ENCODE peak calls at places on chromosomes 7 and 10, in eight cellular contexts. V is A549, A is K562, L is GM12878, F is HepG2, Z is HCT116, R is H1, D is SK-N-SH. S is an unnamed sample.

GRCh38 chr10:94343159-94343558 is 19.6 kb downstream of the NOC3L start:
- DNase-seq in V (no peak), A (no peak), L (no peak), F (no peak), Z (no peak), R (no peak), D (no peak), S (peak)

GRCh38 chr10:35890061-35890969 is 248.2 kb upstream of the FZD8 start:
- DNase-seq in V (no peak), A (no peak), L (no peak), F (no peak), Z (no peak), R (no peak), D (no peak), S (peak)

GRCh38 chr10:119734396-119735332 is 8.8 kb downstream of the INPP5F start:
- DNase-seq in V (no peak), A (no peak), L (no peak), F (no peak), Z (peak), R (no peak), D (no peak), S (peak)

GRCh38 chr10:123150986-123151738 is 3.0 kb upstream of the BUB3 start:
- DNase-seq in V (no peak), A (no peak), L (no peak), F (no peak), Z (no peak), R (no peak), D (peak), S (peak)

GRCh38 chr10:3036155-3036554 is 31.2 kb upstream of the PFKP start:
- DNase-seq in V (no peak), A (no peak), L (peak), F (no peak), Z (no peak), R (no peak), D (no peak), S (no peak)

GRCh38 chr10:68543004-68543918 is 15.9 kb upstream of the SLC25A16 start:
- DNase-seq in V (peak), A (no peak), L (no peak), F (peak), Z (peak), R (no peak), D (no peak), S (peak)

GRCh38 chr7:123864438-123864837 is 19.5 kb downstream of the HYAL4 start:
- DNase-seq in V (no peak), A (no peak), L (no peak), F (no peak), Z (no peak), R (no peak), D (no peak), S (no peak)

GRCh38 chr7:75645570-75645969 is 93.2 kb downstream of the HIP1 start:
- DNase-seq in V (no peak), A (no peak), L (no peak), F (no peak), Z (no peak), R (no peak), D (no peak), S (no peak)

GRCh38 chr7:24965831-24966708 is 13.9 kb downstream of the OSBPL3 start:
- DNase-seq in V (no peak), A (peak), L (peak), F (no peak), Z (no peak), R (no peak), D (no peak), S (peak)

GRCh38 chr10:69911571-69912528 is 110.1 kb downstream of the COL13A1 start:
- DNase-seq in V (no peak), A (no peak), L (no peak), F (no peak), Z (no peak), R (no peak), D (no peak), S (no peak)

GRCh38 chr7:67618569-67619543 is 622.2 kb downstream of the TYW1 start:
- DNase-seq in V (no peak), A (no peak), L (no peak), F (no peak), Z (no peak), R (peak), D (peak), S (no peak)

GRCh38 chr10:78718032-78718572 is 350.7 kb upstream of the ZMIZ1 start:
- DNase-seq in V (no peak), A (no peak), L (no peak), F (no peak), Z (no peak), R (no peak), D (no peak), S (peak)

GRCh38 chr10:122234416-122234815 is 36.7 kb upstream of the BTBD16 start:
- DNase-seq in V (no peak), A (no peak), L (no peak), F (no peak), Z (no peak), R (no peak), D (peak), S (peak)

GRCh38 chr7:46004965-46005364 is 83.9 kb upstream of the IGFBP3 start:
- DNase-seq in V (no peak), A (no peak), L (no peak), F (no peak), Z (no peak), R (no peak), D (no peak), S (no peak)

GRCh38 chr10:102227050-102227449 is 951 bp downstream of the ELOVL3 start:
- DNase-seq in V (no peak), A (no peak), L (no peak), F (peak), Z (no peak), R (no peak), D (no peak), S (peak)

GRCh38 chr10:125661942-125662515 is 20.9 kb downstream of the TEX36 start:
- DNase-seq in V (no peak), A (peak), L (no peak), F (no peak), Z (peak), R (no peak), D (no peak), S (peak)

GRCh38 chr10:88389456-88389855 is 193.7 kb downstream of the RNLS start:
- DNase-seq in V (no peak), A (no peak), L (peak), F (peak), Z (no peak), R (no peak), D (no peak), S (peak)

GRCh38 chr7:81842361-81842760 is 72.5 kb upstream of the HGF start:
- DNase-seq in V (no peak), A (no peak), L (no peak), F (no peak), Z (no peak), R (no peak), D (no peak), S (no peak)

GRCh38 chr7:24739306-24739705 is 18.0 kb downstream of the GSDME start:
- DNase-seq in V (no peak), A (no peak), L (no peak), F (no peak), Z (no peak), R (no peak), D (no peak), S (no peak)

GRCh38 chr7:111958889-111959288 is 247.3 kb downstream of the DOCK4 start:
- DNase-seq in V (no peak), A (no peak), L (no peak), F (no peak), Z (no peak), R (no peak), D (peak), S (no peak)

GRCh38 chr10:124743188-124744046 is 761 bp downstream of the FAM53B start:
- DNase-seq in V (peak), A (peak), L (no peak), F (no peak), Z (no peak), R (no peak), D (peak), S (no peak)

GRCh38 chr10:89602919-89603318 is 42.1 kb downstream of the PANK1 start:
- DNase-seq in V (no peak), A (no peak), L (no peak), F (no peak), Z (no peak), R (no peak), D (no peak), S (no peak)

DNA sequence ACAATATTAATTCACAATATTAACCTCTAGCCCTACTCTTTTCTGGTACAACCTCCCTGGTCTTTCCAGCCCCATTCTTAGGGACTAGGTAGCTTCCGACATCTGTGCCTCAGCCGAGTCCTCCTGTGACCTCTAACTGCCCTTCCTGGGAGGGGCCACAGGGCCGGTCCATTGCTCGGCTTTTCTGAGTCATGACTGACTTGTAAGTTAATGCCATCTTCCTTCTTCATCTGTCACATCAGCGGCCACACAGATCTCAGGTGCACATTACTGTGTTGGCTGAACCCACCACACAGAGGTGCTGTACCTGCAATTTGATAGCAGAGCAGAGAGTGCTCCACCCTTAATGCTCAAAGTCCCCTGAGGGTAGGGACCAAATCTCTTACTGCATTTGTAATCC is 4.1 kb upstream of the CPA4 start:
- DNase-seq in V (no peak), A (no peak), L (no peak), F (peak), Z (peak), R (no peak), D (no peak), S (no peak)
- TF ChIP-seq CTCF in V (no peak), A (no peak), L (no peak), F (peak), Z (no peak), R (no peak), D (no peak), S (no peak)

GRCh38 chr7:2437537-2438148 is 34.2 kb downstream of the CHST12 start:
- DNase-seq in V (no peak), A (no peak), L (no peak), F (no peak), Z (no peak), R (no peak), D (no peak), S (no peak)

GRCh38 chr7:2437136-2437535 is 33.7 kb downstream of the CHST12 start:
- DNase-seq in V (no peak), A (no peak), L (no peak), F (no peak), Z (no peak), R (no peak), D (no peak), S (no peak)

GRCh38 chr7:2436341-2437104 is 33.1 kb downstream of the CHST12 start:
- DNase-seq in V (no peak), A (no peak), L (no peak), F (no peak), Z (no peak), R (no peak), D (peak), S (no peak)

GRCh38 chr7:2438775-2439174 is 35.4 kb downstream of the CHST12 start:
- DNase-seq in V (no peak), A (no peak), L (no peak), F (no peak), Z (no peak), R (no peak), D (no peak), S (no peak)

DNA sequence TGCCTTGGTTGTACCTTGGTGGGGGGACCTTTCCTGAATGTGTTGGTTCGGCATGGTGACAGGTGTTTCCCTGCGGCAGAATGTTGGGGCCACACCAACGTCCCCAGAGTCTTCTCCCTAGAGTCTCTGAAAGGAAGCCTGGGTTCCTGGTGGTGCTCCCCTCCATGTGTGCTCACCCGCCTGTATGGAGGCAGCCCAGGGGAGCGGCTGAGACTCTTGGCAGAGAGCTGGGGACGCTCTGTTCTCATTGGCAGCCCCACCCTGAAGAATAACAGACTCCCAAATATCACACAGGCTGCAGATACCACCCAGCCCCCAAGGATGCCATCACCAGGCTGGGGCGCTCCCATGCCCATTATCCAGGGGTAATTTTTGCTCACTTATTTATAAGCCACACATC is 34.8 kb downstream of the CHST12 start:
- DNase-seq in V (no peak), A (no peak), L (no peak), F (no peak), Z (no peak), R (no peak), D (no peak), S (no peak)
- TF ChIP-seq RAD21 in V (no peak), A (no peak), L (no peak), F (no peak), Z (no peak), R (no peak), D (no peak), S (no peak)

DNA sequence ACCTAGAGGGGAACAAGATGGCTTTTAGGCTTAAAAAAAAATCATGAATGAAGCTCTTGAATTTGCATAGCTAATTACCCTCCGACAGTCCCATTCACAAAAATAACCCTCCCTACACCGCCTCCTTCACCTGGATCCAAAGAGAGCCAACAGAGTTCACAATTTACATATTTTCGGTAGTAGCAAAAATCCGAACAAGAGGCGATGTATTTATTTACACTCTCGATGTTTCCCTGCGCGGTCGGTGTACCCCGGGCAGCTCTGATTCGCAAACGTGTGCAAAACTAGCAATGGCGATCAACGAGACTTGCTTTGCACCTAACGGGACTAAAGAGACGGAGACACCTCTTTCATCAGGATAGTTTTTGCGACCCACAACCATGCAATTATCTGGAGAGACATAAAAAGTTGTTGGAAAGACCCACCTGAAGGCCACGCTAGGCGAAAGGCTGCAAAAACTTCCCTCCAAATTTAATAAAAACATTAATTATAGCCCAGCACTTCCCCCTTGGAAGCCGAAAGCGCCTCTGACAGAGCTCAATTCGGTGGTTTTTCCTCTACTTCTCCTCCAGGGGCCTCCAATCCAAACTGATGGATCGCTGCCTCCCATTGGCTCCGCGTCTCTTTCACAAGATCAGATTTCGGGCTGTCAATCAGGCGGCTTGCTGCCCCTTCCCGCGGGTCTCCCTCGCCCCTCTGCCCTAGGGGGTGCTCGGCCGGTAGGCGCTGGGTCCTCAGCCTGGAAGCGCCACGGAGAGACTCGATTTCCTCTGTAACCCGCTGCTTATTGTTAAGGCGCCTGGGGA is at the start of gene ETV1:
- DNase-seq in V (peak), A (peak), L (no peak), F (peak), Z (no peak), R (peak), D (peak), S (peak)
- TF ChIP-seq CTCF in V (peak), A (peak), L (no peak), F (peak), Z (no peak), R (peak), D (peak), S (peak)

GRCh38 chr10:97718178-97718577 is 4.6 kb downstream of the MARVELD1 start:
- DNase-seq in V (no peak), A (no peak), L (no peak), F (no peak), Z (no peak), R (no peak), D (no peak), S (no peak)
- TF ChIP-seq RAD21 in V (no peak), A (no peak), L (no peak), F (no peak), Z (no peak), R (no peak), D (no peak), S (no peak)

GRCh38 chr10:104638861-104639594 is 2.1 kb upstream of the SORCS3 start:
- DNase-seq in V (peak), A (peak), L (no peak), F (no peak), Z (no peak), R (no peak), D (peak), S (no peak)
- TF ChIP-seq CTCF in V (peak), A (peak), L (peak), F (peak), Z (no peak), R (peak), D (peak), S (no peak)